ENCODE peak calls at places on chromosomes 4 and X, in five cellular contexts. T is cardiac fibroblast, E is naive B cell, R is NCI-H1105 treated with DMSO at 0.1 percent for 48 hours, F is brain microvascular endothelial cell. V is an unnamed sample.

GRCh38 chr4:2793578-2793919 is 664 bp downstream of the SH3BP2 start:
- DNase-seq in R (no peak), T (peak), F (no peak), E (no peak), V (no peak)

GRCh38 chr4:102168580-102168979 is 176.7 kb downstream of the SLC39A8 start:
- DNase-seq in T (no peak), F (no peak), E (no peak), R (no peak), V (no peak)

GRCh38 chr4:16995451-16995850 is 97.0 kb upstream of the LDB2 start:
- DNase-seq in R (no peak), F (no peak), T (peak), E (no peak), V (no peak)

GRCh38 chr4:54961357-54961975 is 163.9 kb downstream of the KDR start:
- DNase-seq in R (peak), E (no peak), T (peak), F (peak), V (peak)

GRCh38 chr4:42579903-42580302 is 77.0 kb downstream of the ATP8A1 start:
- DNase-seq in F (no peak), T (no peak), E (no peak), R (no peak), V (no peak)

GRCh38 chr4:5691491-5692132 is 16.7 kb downstream of the EVC2 start:
- DNase-seq in F (no peak), R (no peak), E (no peak), T (no peak), V (no peak)

GRCh38 chr4:45662996-45663395 is 460.9 kb downstream of the GABRG1 start:
- DNase-seq in T (peak), F (peak), E (no peak), R (peak), V (peak)

GRCh38 chr4:152672403-152673092 is 7.2 kb downstream of the TMEM154 start:
- DNase-seq in E (no peak), R (peak), F (no peak), T (no peak), V (no peak)

GRCh38 chr4:20248155-20248558 is 3.5 kb upstream of the SLIT2 start:
- DNase-seq in F (peak), R (peak), E (no peak), T (peak), V (peak)

GRCh38 chrX:104913348-104913747 is 307.1 kb downstream of the TEX13A start:
- DNase-seq in T (peak), F (no peak), R (peak), E (no peak), V (no peak)

GRCh38 chr4:140300271-140300970 is 73.0 kb upstream of the SCOC start:
- DNase-seq in F (peak), R (no peak), T (peak), E (no peak), V (no peak)

GRCh38 chr4:7383251-7383650 is 51.5 kb downstream of the PSAPL1 start:
- DNase-seq in T (no peak), E (no peak), R (no peak), F (no peak), V (no peak)

GRCh38 chr4:94813221-94813620 is 55.5 kb downstream of the BMPR1B start:
- DNase-seq in T (no peak), F (no peak), R (no peak), E (no peak), V (no peak)

GRCh38 chrX:153646620-153647373 is at the start of gene DUSP9:
- DNase-seq in T (peak), E (no peak), R (no peak), F (no peak), V (no peak)

GRCh38 chrX:130682990-130683389 is 220.0 kb downstream of the ENOX2 start:
- DNase-seq in F (peak), E (no peak), R (no peak), T (peak), V (no peak)

GRCh38 chrX:17635231-17635630 is 102.1 kb upstream of the SCML1 start:
- DNase-seq in T (peak), E (no peak), R (peak), F (peak), V (peak)

GRCh38 chr4:121147923-121148443 is 16.1 kb downstream of the TNIP3 start:
- DNase-seq in R (no peak), E (no peak), T (no peak), F (no peak), V (no peak)

GRCh38 chrX:103651374-103651773 is 22.6 kb downstream of the TCEAL1 start:
- DNase-seq in T (no peak), F (no peak), R (no peak), E (no peak), V (no peak)

GRCh38 chrX:39149761-39150160 is 348.5 kb downstream of the MID1IP1 start:
- DNase-seq in F (peak), T (peak), R (peak), E (peak), V (peak)

GRCh38 chrX:18654873-18655836 is 16.8 kb downstream of the RS1 start:
- DNase-seq in R (no peak), T (peak), F (no peak), E (no peak), V (no peak)

GRCh38 chr4:16205298-16206164 is 20.7 kb downstream of the TAPT1 start:
- DNase-seq in T (peak), E (peak), R (peak), F (no peak), V (peak)

GRCh38 chr4:8287606-8288280 is 18.2 kb downstream of the HTRA3 start:
- DNase-seq in R (no peak), T (no peak), F (no peak), E (no peak), V (no peak)

GRCh38 chr4:188550296-188550695 is 411.1 kb downstream of the TRIML1 start:
- DNase-seq in E (no peak), T (peak), F (peak), R (no peak), V (no peak)

GRCh38 chr4:175369087-175369486 is 443.0 kb downstream of the GPM6A start:
- DNase-seq in T (no peak), R (no peak), F (peak), E (no peak), V (no peak)

GRCh38 chrX:16213970-16214369 is 46.7 kb downstream of the MAGEB17 start:
- DNase-seq in T (no peak), E (no peak), R (no peak), F (no peak), V (no peak)

GRCh38 chr4:63226236-63226635 is 1183.0 kb downstream of the TECRL start:
- DNase-seq in T (no peak), E (no peak), R (no peak), F (no peak), V (no peak)

GRCh38 chr4:98341309-98341708 is 80.1 kb downstream of the RAP1GDS1 start:
- DNase-seq in R (no peak), F (peak), T (peak), E (no peak), V (no peak)

GRCh38 chr4:113222006-113222405 is 172.6 kb downstream of the ANK2 start:
- DNase-seq in R (no peak), T (no peak), E (no peak), F (peak), V (no peak)